ENCODE peak calls at places on chromosomes 4 and X, in eight cellular contexts. One of them, this sample, is unnamed.

GRCh38 chr4:121778991-121779628 is 14.1 kb upstream of the SMIM43 start:
- DNase-seq in K562: no peak
- DNase-seq in breast epithelium: no peak
- DNase-seq in HCT116: no peak
- DNase-seq in transverse colon: no peak
- DNase-seq in suprapubic skin: no peak
- DNase-seq in sigmoid colon: no peak
- DNase-seq in Panc1: no peak
- DNase-seq in this sample: no peak

GRCh38 chr4:38804654-38805295 is at the start of gene TLR1:
- DNase-seq in K562: no peak
- DNase-seq in breast epithelium: no peak
- DNase-seq in HCT116: peak; percentile 18
- DNase-seq in transverse colon: no peak
- DNase-seq in suprapubic skin: no peak
- DNase-seq in sigmoid colon: no peak
- DNase-seq in Panc1: peak; percentile 30
- DNase-seq in this sample: no peak

GRCh38 chr4:183751081-183751480 is 92.0 kb downstream of the TRAPPC11 start:
- DNase-seq in K562: no peak
- DNase-seq in breast epithelium: no peak
- DNase-seq in HCT116: no peak
- DNase-seq in transverse colon: no peak
- DNase-seq in suprapubic skin: no peak
- DNase-seq in sigmoid colon: no peak
- DNase-seq in Panc1: no peak
- DNase-seq in this sample: no peak

GRCh38 chr4:83629945-83630684 is 94.2 kb downstream of the GPAT3 start:
- DNase-seq in K562: peak; percentile 84
- DNase-seq in breast epithelium: no peak
- DNase-seq in HCT116: no peak
- DNase-seq in transverse colon: peak; percentile 83
- DNase-seq in suprapubic skin: no peak
- DNase-seq in sigmoid colon: peak; percentile 70
- DNase-seq in Panc1: no peak
- DNase-seq in this sample: no peak

GRCh38 chr4:55184600-55185523 is 59.5 kb upstream of the KDR start:
- DNase-seq in K562: peak; percentile 31
- DNase-seq in breast epithelium: no peak
- DNase-seq in HCT116: peak; percentile 64
- DNase-seq in transverse colon: peak; percentile 38
- DNase-seq in suprapubic skin: no peak
- DNase-seq in sigmoid colon: no peak
- DNase-seq in Panc1: no peak
- DNase-seq in this sample: peak; percentile 16

GRCh38 chr4:98786866-98787265 is 128.5 kb upstream of the TSPAN5 start:
- DNase-seq in K562: no peak
- DNase-seq in breast epithelium: no peak
- DNase-seq in HCT116: no peak
- DNase-seq in transverse colon: no peak
- DNase-seq in suprapubic skin: no peak
- DNase-seq in sigmoid colon: no peak
- DNase-seq in Panc1: no peak
- DNase-seq in this sample: no peak

GRCh38 chr4:36439556-36439955 is 158.1 kb downstream of the DTHD1 start:
- DNase-seq in K562: no peak
- DNase-seq in breast epithelium: no peak
- DNase-seq in HCT116: no peak
- DNase-seq in transverse colon: no peak
- DNase-seq in suprapubic skin: no peak
- DNase-seq in sigmoid colon: no peak
- DNase-seq in Panc1: no peak
- DNase-seq in this sample: no peak

GRCh38 chr4:182111586-182111985 is 131.6 kb upstream of the TENM3 start:
- DNase-seq in K562: no peak
- DNase-seq in breast epithelium: no peak
- DNase-seq in HCT116: no peak
- DNase-seq in transverse colon: no peak
- DNase-seq in suprapubic skin: no peak
- DNase-seq in sigmoid colon: no peak
- DNase-seq in Panc1: no peak
- DNase-seq in this sample: no peak

GRCh38 chrX:140661657-140662056 is 47.9 kb upstream of the LINC00632 start:
- DNase-seq in K562: no peak
- DNase-seq in breast epithelium: no peak
- DNase-seq in HCT116: no peak
- DNase-seq in transverse colon: no peak
- DNase-seq in suprapubic skin: no peak
- DNase-seq in sigmoid colon: no peak
- DNase-seq in Panc1: no peak
- DNase-seq in this sample: no peak

GRCh38 chr4:122783301-122784215 is 43.1 kb upstream of the FGF2 start:
- DNase-seq in K562: no peak
- DNase-seq in breast epithelium: no peak
- DNase-seq in HCT116: peak; percentile 54
- DNase-seq in transverse colon: peak; percentile 21
- DNase-seq in suprapubic skin: no peak
- DNase-seq in sigmoid colon: peak; percentile 77
- DNase-seq in Panc1: peak; percentile 84
- DNase-seq in this sample: peak; percentile 10

GRCh38 chrX:12170755-12171154 is 32.5 kb downstream of the FRMPD4 start:
- DNase-seq in K562: no peak
- DNase-seq in breast epithelium: no peak
- DNase-seq in HCT116: no peak
- DNase-seq in transverse colon: no peak
- DNase-seq in suprapubic skin: no peak
- DNase-seq in sigmoid colon: no peak
- DNase-seq in Panc1: no peak
- DNase-seq in this sample: no peak

GRCh38 chr4:128379860-128380259 is 92.2 kb upstream of the PGRMC2 start:
- DNase-seq in K562: peak; percentile 56
- DNase-seq in breast epithelium: no peak
- DNase-seq in HCT116: no peak
- DNase-seq in transverse colon: peak; percentile 28
- DNase-seq in suprapubic skin: no peak
- DNase-seq in sigmoid colon: no peak
- DNase-seq in Panc1: no peak
- DNase-seq in this sample: no peak

GRCh38 chr4:40255722-40256281 is 59.0 kb downstream of the RHOH start:
- DNase-seq in K562: no peak
- DNase-seq in breast epithelium: no peak
- DNase-seq in HCT116: peak; percentile 97
- DNase-seq in transverse colon: no peak
- DNase-seq in suprapubic skin: no peak
- DNase-seq in sigmoid colon: no peak
- DNase-seq in Panc1: peak; percentile 79
- DNase-seq in this sample: no peak

GRCh38 chrX:4572652-4573051 is 859.2 kb upstream of the PRKX start:
- DNase-seq in K562: no peak
- DNase-seq in breast epithelium: no peak
- DNase-seq in HCT116: no peak
- DNase-seq in transverse colon: no peak
- DNase-seq in suprapubic skin: no peak
- DNase-seq in sigmoid colon: no peak
- DNase-seq in Panc1: no peak
- DNase-seq in this sample: no peak
- H3K4me3 ChIP-seq in K562: no peak overlapping the region
- H3K4me3 ChIP-seq in breast epithelium: no peak overlapping the region
- H3K4me3 ChIP-seq in HCT116: no peak overlapping the region
- H3K4me3 ChIP-seq in transverse colon: no peak overlapping the region
- H3K4me3 ChIP-seq in suprapubic skin: no peak overlapping the region
- H3K4me3 ChIP-seq in sigmoid colon: no peak overlapping the region
- H3K4me3 ChIP-seq in Panc1: no peak overlapping the region
- H3K4me3 ChIP-seq in this sample: no peak overlapping the region

GRCh38 chr4:163612762-163613161 is 118.3 kb downstream of the TMA16 start:
- DNase-seq in K562: no peak
- DNase-seq in breast epithelium: no peak
- DNase-seq in HCT116: no peak
- DNase-seq in transverse colon: no peak
- DNase-seq in suprapubic skin: no peak
- DNase-seq in sigmoid colon: no peak
- DNase-seq in Panc1: no peak
- DNase-seq in this sample: no peak

GRCh38 chr4:163611784-163612445 is 117.4 kb downstream of the TMA16 start:
- DNase-seq in K562: no peak
- DNase-seq in breast epithelium: no peak
- DNase-seq in HCT116: no peak
- DNase-seq in transverse colon: no peak
- DNase-seq in suprapubic skin: no peak
- DNase-seq in sigmoid colon: no peak
- DNase-seq in Panc1: no peak
- DNase-seq in this sample: no peak

GRCh38 chr4:163609046-163609445 is 114.6 kb downstream of the TMA16 start:
- DNase-seq in K562: no peak
- DNase-seq in breast epithelium: no peak
- DNase-seq in HCT116: no peak
- DNase-seq in transverse colon: no peak
- DNase-seq in suprapubic skin: no peak
- DNase-seq in sigmoid colon: no peak
- DNase-seq in Panc1: no peak
- DNase-seq in this sample: no peak

GRCh38 chr4:163610642-163611041 is 116.2 kb downstream of the TMA16 start:
- DNase-seq in K562: no peak
- DNase-seq in breast epithelium: no peak
- DNase-seq in HCT116: no peak
- DNase-seq in transverse colon: no peak
- DNase-seq in suprapubic skin: no peak
- DNase-seq in sigmoid colon: no peak
- DNase-seq in Panc1: no peak
- DNase-seq in this sample: no peak

GRCh38 chr4:163611172-163611571 is 116.7 kb downstream of the TMA16 start:
- DNase-seq in K562: no peak
- DNase-seq in breast epithelium: no peak
- DNase-seq in HCT116: no peak
- DNase-seq in transverse colon: no peak
- DNase-seq in suprapubic skin: no peak
- DNase-seq in sigmoid colon: no peak
- DNase-seq in Panc1: no peak
- DNase-seq in this sample: no peak
- H3K4me1 ChIP-seq in K562: no peaks in the 10 kb centered on the region
- H3K4me1 ChIP-seq in breast epithelium: no peaks in the 10 kb centered on the region
- H3K4me1 ChIP-seq in HCT116: no peaks in the 10 kb centered on the region
- H3K4me1 ChIP-seq in transverse colon: no peaks in the 10 kb centered on the region
- H3K4me1 ChIP-seq in suprapubic skin: no peaks in the 10 kb centered on the region
- H3K4me1 ChIP-seq in sigmoid colon: no peaks in the 10 kb centered on the region
- H3K4me1 ChIP-seq in Panc1: no peaks in the 10 kb centered on the region
- H3K4me1 ChIP-seq in this sample: no peaks in the 10 kb centered on the region

DNA sequence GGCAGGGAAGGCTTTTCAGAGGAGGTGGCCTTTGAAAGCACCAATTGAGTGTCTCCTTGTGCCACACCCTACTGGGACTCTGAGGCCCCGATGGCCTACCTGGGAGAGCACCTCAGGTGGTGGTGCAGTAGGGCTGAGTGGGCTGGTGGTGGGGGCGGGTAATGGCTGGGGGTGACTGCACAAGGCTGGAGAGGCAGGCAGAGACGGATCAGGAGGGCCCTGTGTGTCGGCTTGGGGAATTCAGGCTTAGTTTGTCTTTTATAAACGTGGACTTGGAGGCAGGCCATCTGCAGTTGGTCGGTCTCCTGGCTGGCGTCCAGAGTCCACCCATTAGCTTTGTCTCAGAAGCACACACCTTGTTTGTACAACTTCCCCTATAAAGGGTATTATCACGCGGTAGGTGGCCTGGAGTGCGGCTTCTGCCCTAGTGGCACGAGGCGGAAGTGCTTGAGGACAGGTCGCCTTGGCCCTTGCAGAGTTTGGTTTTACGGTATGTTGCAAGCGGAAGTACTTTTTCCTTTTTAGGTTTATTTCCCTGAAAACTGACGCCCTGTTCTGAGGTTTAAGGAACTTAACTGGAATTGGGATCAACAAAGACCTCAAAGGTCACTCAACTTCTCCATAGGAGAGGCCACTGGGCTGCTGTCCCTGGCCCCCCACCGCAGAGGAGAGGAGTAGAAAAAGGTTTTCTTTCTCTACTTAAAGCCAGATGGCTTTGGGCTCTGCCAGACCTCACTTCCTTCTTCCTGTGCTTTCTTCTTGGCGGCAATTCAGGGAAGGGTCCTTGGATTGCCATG is 8.0 kb downstream of the TBC1D14 start:
- DNase-seq in K562: peak; percentile 63
- DNase-seq in breast epithelium: peak; percentile 64
- DNase-seq in HCT116: peak; percentile 79
- DNase-seq in transverse colon: peak; percentile 95
- DNase-seq in suprapubic skin: no peak
- DNase-seq in sigmoid colon: peak; percentile 87
- DNase-seq in Panc1: no peak
- DNase-seq in this sample: peak; percentile 78
- TF ChIP-seq POLR2AphosphoS5 in K562: peak; percentile 11
- TF ChIP-seq POLR2AphosphoS5 in breast epithelium: no peak
- TF ChIP-seq POLR2AphosphoS5 in HCT116: peak; percentile 38
- TF ChIP-seq POLR2AphosphoS5 in transverse colon: peak; percentile 68
- TF ChIP-seq POLR2AphosphoS5 in suprapubic skin: no peak
- TF ChIP-seq POLR2AphosphoS5 in sigmoid colon: peak; percentile 31
- TF ChIP-seq POLR2AphosphoS5 in Panc1: no peak
- TF ChIP-seq POLR2AphosphoS5 in this sample: peak; percentile 81

GRCh38 chr4:76270776-76271175 is 19.3 kb downstream of the FAM47E start:
- DNase-seq in K562: no peak
- DNase-seq in breast epithelium: no peak
- DNase-seq in HCT116: no peak
- DNase-seq in transverse colon: no peak
- DNase-seq in suprapubic skin: no peak
- DNase-seq in sigmoid colon: no peak
- DNase-seq in Panc1: no peak
- DNase-seq in this sample: peak; percentile 19

GRCh38 chr4:76272582-76272981 is 21.1 kb downstream of the FAM47E start:
- DNase-seq in K562: no peak
- DNase-seq in breast epithelium: no peak
- DNase-seq in HCT116: no peak
- DNase-seq in transverse colon: no peak
- DNase-seq in suprapubic skin: no peak
- DNase-seq in sigmoid colon: no peak
- DNase-seq in Panc1: no peak
- DNase-seq in this sample: no peak

GRCh38 chr4:76272999-76273398 is 21.5 kb downstream of the FAM47E start:
- DNase-seq in K562: no peak
- DNase-seq in breast epithelium: no peak
- DNase-seq in HCT116: no peak
- DNase-seq in transverse colon: no peak
- DNase-seq in suprapubic skin: no peak
- DNase-seq in sigmoid colon: no peak
- DNase-seq in Panc1: no peak
- DNase-seq in this sample: no peak

GRCh38 chr4:76271248-76271647 is 19.7 kb downstream of the FAM47E start:
- DNase-seq in K562: no peak
- DNase-seq in breast epithelium: no peak
- DNase-seq in HCT116: no peak
- DNase-seq in transverse colon: no peak
- DNase-seq in suprapubic skin: no peak
- DNase-seq in sigmoid colon: no peak
- DNase-seq in Panc1: no peak
- DNase-seq in this sample: no peak

DNA sequence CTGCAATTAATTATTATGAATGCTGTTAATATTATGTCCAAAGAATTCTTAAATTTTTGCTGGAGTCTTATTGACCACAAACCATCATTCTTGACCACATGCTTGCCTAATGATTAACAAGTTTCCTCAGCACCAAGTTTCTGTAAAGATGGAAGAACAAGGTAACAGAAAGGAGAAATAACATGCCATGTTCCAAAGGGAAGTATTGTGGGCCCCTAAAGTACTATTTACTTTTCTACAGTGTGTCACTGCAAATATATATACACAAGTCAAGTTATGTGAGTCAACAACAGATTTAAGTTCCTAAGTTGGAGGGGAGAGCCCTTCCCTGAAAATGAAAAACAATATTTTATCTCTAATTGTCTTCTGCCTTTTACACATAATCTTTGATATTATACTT is 20.6 kb downstream of the FAM47E start:
- DNase-seq in K562: no peak
- DNase-seq in breast epithelium: no peak
- DNase-seq in HCT116: no peak
- DNase-seq in transverse colon: no peak
- DNase-seq in suprapubic skin: no peak
- DNase-seq in sigmoid colon: no peak
- DNase-seq in Panc1: no peak
- DNase-seq in this sample: no peak
- H3K4me3 ChIP-seq in K562: no peak overlapping the region
- H3K4me3 ChIP-seq in breast epithelium: no peak overlapping the region
- H3K4me3 ChIP-seq in HCT116: no peak overlapping the region
- H3K4me3 ChIP-seq in transverse colon: no peak overlapping the region
- H3K4me3 ChIP-seq in suprapubic skin: no peak overlapping the region
- H3K4me3 ChIP-seq in sigmoid colon: no peak overlapping the region
- H3K4me3 ChIP-seq in Panc1: no peak overlapping the region
- H3K4me3 ChIP-seq in this sample: no peak overlapping the region

This sample was measured in prostate gland.